ENCODE peak calls at places on chromosomes 3 and 15, in six cellular contexts. M is MM.1S, S is mesendoderm, L is psoas muscle, I is Karpas-422, K is mesenchymal stem cell. Z is an unnamed sample.

GRCh38 chr15:69414702-69415161 is 583 bp downstream of the KIF23 start:
- DNase-seq in K (peak; percentile 91), S (peak; percentile 81), L (no peak), I (peak; percentile 67), M (peak; percentile 66), Z (peak; percentile 67)

GRCh38 chr3:141602706-141603105 is 115.9 kb downstream of the RASA2 start:
- DNase-seq in S (peak; percentile 46), I (no peak), L (no peak), K (no peak), M (no peak), Z (no peak)

GRCh38 chr15:96181873-96182301 is 148.6 kb upstream of the NR2F2 start:
- DNase-seq in I (no peak), M (no peak), K (peak; percentile 67), L (peak; percentile 67), S (peak; percentile 29), Z (no peak)

GRCh38 chr15:40469776-40470390 is 901 bp upstream of the CHST14 start:
- DNase-seq in S (no peak), I (no peak), K (peak; percentile 31), M (no peak), L (no peak), Z (no peak)

GRCh38 chr15:87648278-87648677 is 608.3 kb downstream of the NTRK3 start:
- DNase-seq in L (no peak), K (no peak), S (no peak), M (no peak), I (no peak), Z (no peak)

GRCh38 chr3:24037971-24038370 is 92.9 kb downstream of the NR1D2 start:
- DNase-seq in I (no peak), L (no peak), K (no peak), M (no peak), S (peak; percentile 16), Z (no peak)

GRCh38 chr3:116140100-116140689 is 305.1 kb downstream of the LSAMP start:
- DNase-seq in K (peak; percentile 52), L (no peak), S (peak; percentile 11), M (peak; percentile 49), I (peak; percentile 73), Z (no peak)

GRCh38 chr3:149726716-149727407 is 25.4 kb downstream of the COMMD2 start:
- DNase-seq in K (no peak), S (no peak), I (no peak), L (no peak), M (no peak), Z (no peak)

GRCh38 chr3:150227839-150228238 is 180.3 kb upstream of the TSC22D2 start:
- DNase-seq in K (peak; percentile 83), M (peak; percentile 39), L (no peak), I (peak; percentile 92), S (peak; percentile 91), Z (no peak)

GRCh38 chr3:50292924-50293801 is 934 bp upstream of the IFRD2 start:
- DNase-seq in K (no peak), I (peak; percentile 56), M (no peak), S (no peak), L (no peak), Z (no peak)

GRCh38 chr3:126342991-126343661 is 14.1 kb downstream of the KLF15 start:
- DNase-seq in I (peak; percentile 46), M (no peak), S (peak; percentile 67), K (no peak), L (peak; percentile 19), Z (no peak)

GRCh38 chr3:148315756-148316155 is 381.9 kb upstream of the AGTR1 start:
- DNase-seq in L (no peak), K (no peak), I (no peak), S (no peak), M (no peak), Z (no peak)

GRCh38 chr15:52098328-52098727 is 14.2 kb downstream of the BCL2L10 start:
- DNase-seq in I (no peak), M (no peak), L (no peak), S (no peak), K (peak; percentile 35), Z (no peak)

GRCh38 chr15:38518084-38518483 is 46.5 kb downstream of the RASGRP1 start:
- DNase-seq in S (peak; percentile 32), M (no peak), I (no peak), K (no peak), L (no peak), Z (no peak)

GRCh38 chr3:1969269-1969668 is 129.4 kb upstream of the CNTN4 start:
- DNase-seq in I (no peak), M (no peak), S (no peak), L (no peak), K (no peak), Z (no peak)

GRCh38 chr3:81823882-81824395 is 62.5 kb upstream of the GBE1 start:
- DNase-seq in K (peak; percentile 5), I (peak; percentile 61), L (no peak), S (no peak), M (peak; percentile 15), Z (no peak)

GRCh38 chr3:186949281-186949982 is 19.1 kb downstream of the ST6GAL1 start:
- DNase-seq in K (no peak), M (no peak), I (no peak), L (no peak), S (no peak), Z (no peak)

GRCh38 chr3:186950402-186951093 is 20.2 kb downstream of the ST6GAL1 start:
- DNase-seq in I (no peak), S (no peak), K (no peak), L (no peak), M (no peak), Z (no peak)

GRCh38 chr3:186955898-186956696 is 25.8 kb downstream of the ST6GAL1 start:
- DNase-seq in L (no peak), K (peak; percentile 20), S (peak; percentile 82), I (no peak), M (no peak), Z (no peak)

GRCh38 chr3:186953011-186953487 is 22.7 kb downstream of the ST6GAL1 start:
- DNase-seq in I (no peak), K (peak; percentile 17), M (no peak), S (no peak), L (no peak), Z (no peak)

GRCh38 chr3:186951640-186952552 is 21.6 kb downstream of the ST6GAL1 start:
- DNase-seq in K (no peak), I (no peak), S (no peak), M (no peak), L (no peak), Z (no peak)
- H3K4me1 ChIP-seq in K (peaks cover 4% of the 10 kb centered on the region), I (peaks cover 26% of the 10 kb centered on the region), S (peaks cover 3% of the 10 kb centered on the region), M (no peaks in the 10 kb centered on the region), L (peaks cover 25% of the 10 kb centered on the region), Z (no peaks in the 10 kb centered on the region)

DNA sequence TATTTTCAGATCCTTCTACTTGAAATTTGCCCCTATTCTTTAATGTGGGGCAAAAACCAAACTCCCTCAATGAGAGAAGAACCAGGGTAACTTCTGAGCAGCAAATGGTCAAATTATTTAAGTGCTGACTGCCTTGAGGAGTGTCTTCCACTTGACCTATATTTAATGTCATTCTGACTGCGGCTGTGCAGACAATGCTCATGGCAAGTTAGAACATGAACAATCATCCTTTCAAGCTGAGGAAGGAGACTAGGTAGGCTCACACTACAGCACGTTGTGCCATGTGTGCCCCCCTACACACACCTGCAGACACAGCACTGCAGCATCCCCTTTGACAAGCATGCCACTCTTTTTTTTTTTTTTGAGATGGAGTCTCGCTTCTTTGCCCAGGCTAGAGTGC is 98.2 kb downstream of the OSBPL10 start:
- DNase-seq in L (no peak), M (no peak), K (no peak), I (no peak), S (no peak), Z (no peak)
- H3K4me1 ChIP-seq in L (no peaks in the 10 kb centered on the region), M (no peaks in the 10 kb centered on the region), K (peaks cover 7% of the 10 kb centered on the region), I (peaks cover 100% of the 10 kb centered on the region), S (peaks cover 3% of the 10 kb centered on the region), Z (peaks cover 17% of the 10 kb centered on the region)

DNA sequence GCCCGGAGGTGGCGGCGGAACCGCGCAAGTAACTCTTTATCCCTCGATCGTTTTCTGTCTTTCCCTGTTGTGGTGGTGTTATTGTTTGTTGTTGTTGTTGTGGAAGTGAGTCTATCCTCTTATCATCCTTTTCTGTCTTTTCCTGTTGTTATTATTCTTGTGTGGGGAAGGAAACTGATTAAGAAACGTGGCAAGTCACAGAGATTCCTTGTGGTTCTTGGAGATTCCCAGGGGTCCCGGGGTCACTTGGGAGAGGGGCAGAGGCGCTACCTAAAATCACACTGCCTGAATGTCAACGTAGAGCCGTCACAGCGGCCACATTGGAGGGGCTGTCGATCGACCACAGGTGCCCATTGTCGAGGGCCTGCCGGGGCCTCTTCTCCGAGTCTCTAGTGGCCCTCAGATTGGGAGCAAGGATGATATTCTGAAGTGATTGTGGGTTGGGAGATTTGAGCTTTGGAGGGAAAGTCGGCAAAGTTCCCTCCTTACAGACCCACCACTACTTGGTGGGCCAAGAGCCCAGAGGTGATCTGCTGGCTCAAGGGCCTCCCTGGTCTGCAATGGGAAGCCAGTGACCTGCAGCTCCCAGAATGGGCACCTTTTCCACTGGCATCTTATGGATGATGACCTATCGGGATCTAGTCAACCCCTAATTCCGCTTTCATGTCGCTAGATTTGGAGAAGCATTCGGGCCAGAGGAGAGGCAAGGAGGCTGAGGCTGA is 816 bp downstream of the PARP14 start:
- DNase-seq in S (peak; percentile 7), K (peak; percentile 40), M (no peak), I (no peak), L (no peak), Z (no peak)
- H3K4me1 ChIP-seq in S (no peaks in the 10 kb centered on the region), K (peaks cover 14% of the 10 kb centered on the region), M (no peaks in the 10 kb centered on the region), I (peaks cover 41% of the 10 kb centered on the region), L (no peaks in the 10 kb centered on the region), Z (peaks cover 31% of the 10 kb centered on the region)

DNA sequence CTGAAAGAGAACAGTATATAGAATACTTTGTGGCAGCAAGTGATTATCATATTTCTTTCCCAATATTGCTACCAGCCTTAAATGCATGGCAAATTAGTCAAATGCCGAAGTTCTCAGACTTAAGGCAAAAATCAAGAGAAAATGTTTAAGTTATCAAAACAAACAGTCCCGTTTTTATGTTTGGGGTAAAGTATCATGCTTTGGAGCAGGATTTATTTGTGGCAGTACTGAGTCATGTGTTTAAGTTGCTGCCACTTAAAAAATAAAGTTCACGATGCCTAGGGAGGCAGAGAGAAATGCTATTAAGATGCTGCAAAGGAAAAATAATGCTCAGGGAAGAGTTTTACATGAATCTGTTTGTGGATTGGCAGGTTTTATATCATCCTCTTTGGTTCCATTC is 417.4 kb upstream of the MDFIC2 start:
- DNase-seq in I (no peak), L (no peak), M (no peak), K (peak; percentile 43), S (no peak), Z (no peak)
- H3K4me1 ChIP-seq in I (no peaks in the 10 kb centered on the region), L (no peaks in the 10 kb centered on the region), M (no peaks in the 10 kb centered on the region), K (no peaks in the 10 kb centered on the region), S (no peaks in the 10 kb centered on the region), Z (no peaks in the 10 kb centered on the region)

Z was measured in Panc1.